ENCODE peak calls at places on chromosomes 1 and 21, in four cellular contexts. One of them, this sample, is unnamed.

GRCh38 chr1:53995683-53996082 is 22.3 kb downstream of the LDLRAD1 start:
- DNase-seq in testis: no peak
- DNase-seq in ovary: no peak
- DNase-seq in A549: no peak
- DNase-seq in this sample: no peak

GRCh38 chr1:29267341-29268070 is 31.2 kb downstream of the PTPRU start:
- DNase-seq in testis: no peak
- DNase-seq in A549: no peak
- DNase-seq in ovary: no peak
- DNase-seq in this sample: peak

GRCh38 chr1:154807048-154807591 is 63.0 kb downstream of the KCNN3 start:
- DNase-seq in A549: no peak
- DNase-seq in ovary: no peak
- DNase-seq in testis: no peak
- DNase-seq in this sample: no peak

GRCh38 chr1:211172657-211173056 is 38.7 kb upstream of the KCNH1 start:
- DNase-seq in testis: no peak
- DNase-seq in ovary: no peak
- DNase-seq in A549: no peak
- DNase-seq in this sample: no peak

GRCh38 chr1:64136749-64137568 is 66.5 kb upstream of the UBE2U start:
- DNase-seq in testis: peak
- DNase-seq in ovary: peak
- DNase-seq in A549: peak
- DNase-seq in this sample: peak

GRCh38 chr1:64686828-64687724 is 57.8 kb upstream of the RAVER2 start:
- DNase-seq in A549: peak
- DNase-seq in testis: no peak
- DNase-seq in ovary: no peak
- DNase-seq in this sample: no peak

GRCh38 chr1:5504364-5504740 is 487.9 kb downstream of the NPHP4 start:
- DNase-seq in ovary: no peak
- DNase-seq in A549: no peak
- DNase-seq in testis: no peak
- DNase-seq in this sample: no peak

GRCh38 chr21:44955803-44956175 is 16.0 kb downstream of the SLX9 start:
- DNase-seq in testis: no peak
- DNase-seq in A549: no peak
- DNase-seq in ovary: no peak
- DNase-seq in this sample: no peak

GRCh38 chr1:195941314-195941713 is 666.9 kb downstream of the KCNT2 start:
- DNase-seq in A549: no peak
- DNase-seq in ovary: no peak
- DNase-seq in testis: no peak
- DNase-seq in this sample: no peak

GRCh38 chr1:183467687-183468086 is 4.6 kb upstream of the SMG7 start:
- DNase-seq in A549: peak
- DNase-seq in ovary: no peak
- DNase-seq in testis: no peak
- DNase-seq in this sample: no peak

GRCh38 chr1:171984850-171985485 is 143.7 kb downstream of the DNM3 start:
- DNase-seq in A549: peak
- DNase-seq in testis: no peak
- DNase-seq in ovary: no peak
- DNase-seq in this sample: no peak

GRCh38 chr1:211511030-211511429 is 19.1 kb upstream of the RD3 start:
- DNase-seq in ovary: no peak
- DNase-seq in A549: no peak
- DNase-seq in testis: no peak
- DNase-seq in this sample: no peak

GRCh38 chr1:2384941-2385481 is 6.3 kb downstream of the MORN1 start:
- DNase-seq in testis: no peak
- DNase-seq in ovary: no peak
- DNase-seq in A549: no peak
- DNase-seq in this sample: no peak

GRCh38 chr1:37808369-37809319 is 636 bp upstream of the YRDC start:
- DNase-seq in testis: peak
- DNase-seq in ovary: peak
- DNase-seq in A549: peak
- DNase-seq in this sample: peak

GRCh38 chr1:32380061-32380460 is 14.2 kb downstream of the BSDC1 start:
- DNase-seq in ovary: no peak
- DNase-seq in A549: no peak
- DNase-seq in testis: no peak
- DNase-seq in this sample: no peak

GRCh38 chr1:99663501-99663900 is 17.6 kb downstream of the PALMD start:
- DNase-seq in A549: no peak
- DNase-seq in ovary: no peak
- DNase-seq in testis: no peak
- DNase-seq in this sample: no peak

GRCh38 chr1:2502661-2503553 is 23.5 kb downstream of the PANK4 start:
- DNase-seq in testis: no peak
- DNase-seq in A549: no peak
- DNase-seq in ovary: no peak
- DNase-seq in this sample: no peak

GRCh38 chr1:202888204-202888506 is 794 bp downstream of the RABIF start:
- DNase-seq in ovary: no peak
- DNase-seq in testis: no peak
- DNase-seq in A549: no peak
- DNase-seq in this sample: no peak

GRCh38 chr1:119587328-119587727 is 60.7 kb downstream of the ZNF697 start:
- DNase-seq in testis: peak
- DNase-seq in A549: no peak
- DNase-seq in ovary: no peak
- DNase-seq in this sample: no peak

GRCh38 chr1:1359316-1359667 is 937 bp upstream of the MXRA8 start:
- DNase-seq in A549: no peak
- DNase-seq in testis: peak
- DNase-seq in ovary: peak
- DNase-seq in this sample: no peak

GRCh38 chr1:73862343-73862742 is 335.6 kb downstream of the LRRIQ3 start:
- DNase-seq in ovary: no peak
- DNase-seq in testis: no peak
- DNase-seq in A549: no peak
- DNase-seq in this sample: no peak

GRCh38 chr1:156656779-156657160 is 14.9 kb downstream of the BCAN start:
- DNase-seq in testis: no peak
- DNase-seq in A549: no peak
- DNase-seq in ovary: no peak
- DNase-seq in this sample: peak

GRCh38 chr1:32635508-32636277 is 14.7 kb downstream of the ZBTB8OS start:
- DNase-seq in ovary: no peak
- DNase-seq in testis: no peak
- DNase-seq in A549: no peak
- DNase-seq in this sample: no peak

GRCh38 chr1:192730206-192730605 is 78.6 kb upstream of the RGS2 start:
- DNase-seq in ovary: no peak
- DNase-seq in A549: no peak
- DNase-seq in testis: no peak
- DNase-seq in this sample: no peak

GRCh38 chr1:94094466-94095111 is 26.4 kb downstream of the ABCA4 start:
- DNase-seq in testis: peak
- DNase-seq in ovary: peak
- DNase-seq in A549: no peak
- DNase-seq in this sample: peak

GRCh38 chr1:27360159-27361043 is 6.4 kb downstream of the MAP3K6 start:
- DNase-seq in ovary: no peak
- DNase-seq in A549: no peak
- DNase-seq in testis: peak
- DNase-seq in this sample: no peak

GRCh38 chr1:171590022-171590421 is 32.0 kb upstream of the MYOCOS start:
- DNase-seq in A549: no peak
- DNase-seq in testis: no peak
- DNase-seq in ovary: no peak
- DNase-seq in this sample: no peak

GRCh38 chr1:169568497-169568896 is 17.8 kb downstream of the F5 start:
- DNase-seq in A549: no peak
- DNase-seq in testis: no peak
- DNase-seq in ovary: no peak
- DNase-seq in this sample: no peak

GRCh38 chr1:111882986-111883560 is 106.4 kb downstream of the KCND3 start:
- DNase-seq in A549: no peak
- DNase-seq in testis: no peak
- DNase-seq in ovary: no peak
- DNase-seq in this sample: no peak

GRCh38 chr1:221810406-221810805 is 68.5 kb upstream of the DUSP10 start:
- DNase-seq in A549: no peak
- DNase-seq in testis: no peak
- DNase-seq in ovary: no peak
- DNase-seq in this sample: no peak

GRCh38 chr1:120954736-120955135 is 65.2 kb downstream of the PPIAL4A start:
- DNase-seq in ovary: no peak
- DNase-seq in A549: no peak
- DNase-seq in testis: no peak
- DNase-seq in this sample: no peak

GRCh38 chr1:8370928-8371327 is 53.0 kb downstream of the SLC45A1 start:
- DNase-seq in testis: peak
- DNase-seq in ovary: peak
- DNase-seq in A549: no peak
- DNase-seq in this sample: no peak
- H3K27ac ChIP-seq in testis: no peak
- H3K27ac ChIP-seq in ovary: no peak
- H3K27ac ChIP-seq in A549: no peak
- H3K27ac ChIP-seq in this sample: peak

GRCh38 chr1:234920136-234920842 is 208.3 kb downstream of the TOMM20 start:
- DNase-seq in ovary: no peak
- DNase-seq in testis: no peak
- DNase-seq in A549: no peak
- DNase-seq in this sample: no peak

GRCh38 chr1:234917495-234918188 is 211.0 kb downstream of the TOMM20 start:
- DNase-seq in ovary: no peak
- DNase-seq in testis: no peak
- DNase-seq in A549: no peak
- DNase-seq in this sample: no peak

GRCh38 chr1:234918216-234918841 is 210.3 kb downstream of the TOMM20 start:
- DNase-seq in testis: no peak
- DNase-seq in A549: no peak
- DNase-seq in ovary: no peak
- DNase-seq in this sample: no peak

GRCh38 chr1:234920843-234921140 is 207.8 kb downstream of the TOMM20 start:
- DNase-seq in A549: no peak
- DNase-seq in testis: no peak
- DNase-seq in ovary: no peak
- DNase-seq in this sample: no peak

DNA sequence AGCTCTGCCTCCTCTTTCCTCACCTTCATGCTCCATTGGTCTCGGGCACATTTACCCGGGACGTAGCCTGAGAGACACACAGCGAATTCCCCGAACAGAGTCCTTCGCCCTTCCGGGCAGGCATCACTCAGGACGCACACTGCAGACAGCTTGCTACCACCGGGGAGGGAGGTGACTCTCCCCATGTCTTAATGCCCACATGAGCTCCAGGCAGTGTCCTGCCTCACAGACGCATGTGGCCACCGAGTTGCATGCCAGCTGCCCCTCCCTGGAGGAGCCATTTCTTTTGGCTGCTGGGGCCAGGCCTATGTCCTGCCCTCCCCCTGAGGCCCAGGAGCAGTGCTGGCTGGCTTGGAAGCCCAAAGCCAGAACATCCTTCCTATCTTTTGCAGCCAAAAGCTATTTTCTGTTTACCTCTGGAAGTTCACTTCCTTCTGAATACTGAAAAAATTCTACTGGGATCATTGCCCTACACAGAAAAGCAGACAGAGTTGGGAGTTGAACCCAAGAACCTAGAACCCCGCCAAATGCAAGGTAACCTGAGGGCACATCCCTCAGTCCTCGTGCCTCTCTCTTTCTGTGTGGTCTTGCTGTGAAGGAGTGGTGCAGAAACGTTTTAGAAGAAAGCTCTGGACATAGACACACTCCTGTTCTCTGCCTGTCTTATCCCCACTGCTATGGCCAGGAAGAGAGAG is 209.4 kb downstream of the TOMM20 start:
- DNase-seq in ovary: peak
- DNase-seq in A549: no peak
- DNase-seq in testis: peak
- DNase-seq in this sample: no peak
- H3K27ac ChIP-seq in ovary: peak
- H3K27ac ChIP-seq in A549: peak
- H3K27ac ChIP-seq in testis: peak
- H3K27ac ChIP-seq in this sample: no peak

DNA sequence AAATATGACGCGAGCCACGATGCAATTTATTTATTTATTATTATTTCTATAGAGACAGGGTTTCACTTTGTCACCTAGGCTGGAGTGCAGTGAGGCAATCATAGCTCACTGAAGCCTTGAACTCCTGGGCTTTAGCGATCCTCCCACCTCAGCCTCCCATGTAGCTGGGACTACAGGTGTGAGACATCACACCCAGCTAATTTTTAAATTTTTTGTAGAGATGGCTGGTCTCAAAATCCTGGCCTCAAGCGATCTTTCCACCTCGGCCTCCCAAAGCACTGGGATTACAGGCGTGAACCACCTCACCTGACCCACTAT is 63.6 kb downstream of the IRF2BP2 start:
- DNase-seq in testis: no peak
- DNase-seq in ovary: no peak
- DNase-seq in A549: no peak
- DNase-seq in this sample: no peak
- H3K27ac ChIP-seq in testis: no peak
- H3K27ac ChIP-seq in ovary: no peak
- H3K27ac ChIP-seq in A549: no peak
- H3K27ac ChIP-seq in this sample: peak

GRCh38 chr1:77399250-77400086 is 117.6 kb downstream of the AK5 start:
- DNase-seq in A549: no peak
- DNase-seq in ovary: no peak
- DNase-seq in testis: no peak
- DNase-seq in this sample: no peak
- H3K27ac ChIP-seq in A549: no peak
- H3K27ac ChIP-seq in ovary: no peak
- H3K27ac ChIP-seq in testis: no peak
- H3K27ac ChIP-seq in this sample: peak

GRCh38 chr1:13443506-13443905 is 33.3 kb downstream of the PRAMEF20 start:
- DNase-seq in testis: no peak
- DNase-seq in A549: no peak
- DNase-seq in ovary: no peak
- DNase-seq in this sample: no peak
- H3K27ac ChIP-seq in testis: no peak
- H3K27ac ChIP-seq in A549: no peak
- H3K27ac ChIP-seq in ovary: no peak
- H3K27ac ChIP-seq in this sample: no peak

GRCh38 chr21:29073222-29074006 is at the start of gene CCT8:
- DNase-seq in ovary: peak
- DNase-seq in testis: peak
- DNase-seq in A549: peak
- DNase-seq in this sample: peak

GRCh38 chr21:29074783-29075182 is 1.3 kb upstream of the CCT8 start:
- DNase-seq in ovary: no peak
- DNase-seq in testis: no peak
- DNase-seq in A549: no peak
- DNase-seq in this sample: no peak

GRCh38 chr21:29077651-29078090 is 4.2 kb upstream of the CCT8 start:
- DNase-seq in testis: peak
- DNase-seq in A549: peak
- DNase-seq in ovary: no peak
- DNase-seq in this sample: no peak

GRCh38 chr21:29074007-29074376 is 544 bp upstream of the CCT8 start:
- DNase-seq in testis: no peak
- DNase-seq in A549: peak
- DNase-seq in ovary: no peak
- DNase-seq in this sample: no peak

GRCh38 chr21:29075706-29076447 is 2.4 kb upstream of the CCT8 start:
- DNase-seq in testis: no peak
- DNase-seq in ovary: no peak
- DNase-seq in A549: no peak
- DNase-seq in this sample: no peak
- H3K27ac ChIP-seq in testis: peak
- H3K27ac ChIP-seq in ovary: no peak
- H3K27ac ChIP-seq in A549: peak
- H3K27ac ChIP-seq in this sample: peak